ENCODE peak calls at places on chromosomes 5 and 9, in ten cellular contexts. A, K, Q, B, P, X, H, W, C and S are unnamed samples.

GRCh38 chr5:56711191-56711590 is 104.2 kb upstream of the MAP3K1 start:
- DNase-seq in B (no peak), X (peak), W (no peak), H (no peak), A (peak), P (no peak), K (no peak), C (no peak), Q (no peak), S (no peak)

GRCh38 chr5:97544279-97545077 is 361.4 kb upstream of the RIOK2 start:
- DNase-seq in X (no peak), K (no peak), A (no peak), W (no peak), P (no peak), B (no peak), Q (no peak), C (no peak), H (no peak), S (no peak)

GRCh38 chr5:178553517-178553916 is 36.7 kb downstream of the COL23A1 start:
- DNase-seq in C (no peak), X (no peak), W (no peak), B (no peak), K (no peak), H (no peak), A (no peak), P (no peak), Q (no peak), S (no peak)

GRCh38 chr5:25020454-25020853 is 375.7 kb upstream of the CDH10 start:
- DNase-seq in W (no peak), B (no peak), H (no peak), X (no peak), P (no peak), C (no peak), K (no peak), Q (no peak), A (no peak), S (no peak)

GRCh38 chr9:116870566-116870965 is 183.5 kb downstream of the TRIM32 start:
- DNase-seq in P (peak), K (no peak), Q (no peak), B (no peak), A (no peak), X (no peak), W (no peak), H (no peak), C (no peak), S (no peak)

GRCh38 chr5:149895416-149896345 is 48.9 kb downstream of the PDE6A start:
- DNase-seq in C (no peak), A (peak), Q (no peak), W (no peak), H (no peak), K (no peak), X (peak), B (no peak), P (no peak), S (no peak)

GRCh38 chr5:79200573-79201183 is 35.3 kb upstream of the JMY start:
- DNase-seq in P (peak), H (no peak), A (peak), X (peak), C (no peak), W (no peak), B (no peak), Q (no peak), K (no peak), S (no peak)

GRCh38 chr5:76816110-76816831 is 2.6 kb upstream of the F2RL1 start:
- DNase-seq in X (no peak), W (no peak), A (no peak), Q (no peak), K (no peak), H (no peak), C (no peak), B (no peak), P (no peak), S (no peak)

GRCh38 chr5:89686081-89686765 is 723.3 kb downstream of the CETN3 start:
- DNase-seq in X (peak), W (no peak), K (no peak), Q (no peak), C (no peak), B (no peak), H (no peak), A (no peak), P (no peak), S (no peak)

GRCh38 chr5:132437604-132438275 is 52.8 kb downstream of the IRF1 start:
- DNase-seq in P (no peak), C (peak), A (peak), X (peak), Q (peak), K (peak), H (peak), W (peak), B (peak), S (peak)

GRCh38 chr9:137194388-137194787 is 5.9 kb downstream of the SSNA1 start:
- DNase-seq in P (no peak), B (no peak), Q (no peak), K (no peak), C (no peak), W (no peak), X (no peak), H (no peak), A (no peak), S (no peak)

GRCh38 chr9:3960661-3961144 is 339.2 kb downstream of the GLIS3 start:
- DNase-seq in A (peak), B (no peak), C (no peak), W (no peak), X (no peak), Q (no peak), H (no peak), K (no peak), P (no peak), S (no peak)

GRCh38 chr9:34994429-34995287 is 5.1 kb downstream of the DNAJB5 start:
- DNase-seq in A (peak), H (no peak), W (no peak), K (no peak), C (no peak), P (peak), X (peak), B (no peak), Q (no peak), S (no peak)

GRCh38 chr9:109176386-109176785 is 9.3 kb upstream of the FRRS1L start:
- DNase-seq in K (no peak), W (no peak), C (no peak), H (no peak), A (no peak), B (no peak), X (no peak), Q (no peak), P (no peak), S (no peak)

GRCh38 chr9:133419005-133419404 is 1.2 kb upstream of the REXO4 start:
- DNase-seq in A (no peak), X (no peak), W (no peak), H (no peak), K (no peak), B (no peak), Q (no peak), P (no peak), C (no peak), S (no peak)

GRCh38 chr9:108087781-108088180 is 598.2 kb upstream of the KLF4 start:
- DNase-seq in H (peak), Q (no peak), X (no peak), B (no peak), W (no peak), A (no peak), K (no peak), P (no peak), C (no peak), S (no peak)

GRCh38 chr5:89277791-89278190 is 394.8 kb upstream of the MEF2C start:
- DNase-seq in X (peak), W (no peak), A (no peak), P (no peak), B (no peak), H (no peak), K (no peak), Q (no peak), C (no peak), S (no peak)

GRCh38 chr5:115179068-115179958 is 9.6 kb upstream of the TRIM36 start:
- DNase-seq in W (no peak), H (no peak), X (peak), C (no peak), B (no peak), K (no peak), A (no peak), Q (no peak), P (peak), S (no peak)

GRCh38 chr9:9003184-9003583 is 1203.6 kb upstream of the DMAC1 start:
- DNase-seq in B (no peak), A (peak), P (peak), X (peak), Q (no peak), W (no peak), C (no peak), K (no peak), H (no peak), S (no peak)

GRCh38 chr5:181161534-181162175 is 14.3 kb downstream of the OR2V2 start:
- DNase-seq in P (no peak), W (no peak), H (no peak), A (no peak), B (no peak), X (no peak), K (no peak), Q (no peak), C (no peak), S (no peak)

GRCh38 chr5:122478741-122479459 is 166.9 kb downstream of the SNCAIP start:
- DNase-seq in C (no peak), W (no peak), A (peak), P (peak), B (no peak), H (no peak), K (peak), X (peak), Q (no peak), S (no peak)

GRCh38 chr5:135993894-135994514 is 34.8 kb upstream of the TGFBI start:
- DNase-seq in Q (no peak), P (no peak), W (no peak), H (no peak), A (peak), B (no peak), X (peak), C (no peak), K (peak), S (no peak)

GRCh38 chr9:70291446-70291845 is 32.7 kb downstream of the SMC5 start:
- DNase-seq in H (no peak), W (no peak), P (no peak), C (no peak), X (no peak), A (peak), Q (no peak), K (no peak), B (no peak), S (no peak)

GRCh38 chr5:15286659-15287058 is 213.3 kb upstream of the FBXL7 start:
- DNase-seq in B (no peak), H (no peak), Q (no peak), K (no peak), P (no peak), W (no peak), C (no peak), A (no peak), X (no peak), S (no peak)

GRCh38 chr5:179716286-179716685 is 16.3 kb upstream of the MAML1 start:
- DNase-seq in X (no peak), B (no peak), W (no peak), C (no peak), K (no peak), P (no peak), Q (no peak), A (no peak), H (no peak), S (no peak)

GRCh38 chr5:128349044-128349629 is 188.9 kb downstream of the FBN2 start:
- DNase-seq in X (peak), Q (no peak), B (no peak), W (no peak), P (peak), K (no peak), A (peak), C (no peak), H (no peak), S (no peak)

GRCh38 chr9:34744295-34745221 is 34.6 kb upstream of the CCL21 start:
- DNase-seq in H (peak), B (no peak), A (peak), K (peak), X (peak), W (no peak), C (no peak), Q (no peak), P (peak), S (no peak)

GRCh38 chr5:153775923-153776322 is 262.8 kb downstream of the FAM114A2 start:
- DNase-seq in B (no peak), P (no peak), W (no peak), A (no peak), H (no peak), C (no peak), Q (no peak), X (no peak), K (no peak), S (no peak)

GRCh38 chr5:135031813-135032612 is 2.0 kb downstream of the PITX1 start:
- DNase-seq in B (no peak), C (no peak), W (no peak), H (no peak), P (no peak), X (peak), Q (no peak), A (peak), K (no peak), S (no peak)

GRCh38 chr9:131499254-131499653 is 3.5 kb upstream of the POMT1 start:
- DNase-seq in H (no peak), W (no peak), X (no peak), A (no peak), K (no peak), C (no peak), B (no peak), P (no peak), Q (no peak), S (no peak)

GRCh38 chr5:96852769-96853168 is 23.5 kb upstream of the ERAP2 start:
- DNase-seq in Q (no peak), W (no peak), H (no peak), P (no peak), X (no peak), C (no peak), A (peak), B (no peak), K (no peak), S (no peak)

GRCh38 chr5:156383510-156383909 is 56.5 kb downstream of the SGCD start:
- DNase-seq in H (no peak), B (no peak), W (no peak), A (peak), P (no peak), Q (no peak), C (no peak), X (peak), K (peak), S (no peak)

GRCh38 chr5:113140837-113141661 is 164.5 kb downstream of the DCP2 start:
- DNase-seq in K (peak), Q (no peak), H (peak), P (no peak), C (no peak), A (peak), X (peak), B (no peak), W (no peak), S (no peak)

GRCh38 chr5:138245717-138246116 is 28.7 kb downstream of the GFRA3 start:
- DNase-seq in B (no peak), P (no peak), K (no peak), H (no peak), X (no peak), Q (no peak), A (no peak), W (no peak), C (no peak), S (no peak)

GRCh38 chr9:6968271-6968670 is 210.5 kb downstream of the KDM4C start:
- DNase-seq in B (no peak), Q (no peak), A (peak), W (no peak), C (no peak), K (no peak), X (no peak), P (no peak), H (no peak), S (no peak)

GRCh38 chr9:30732060-30732459 is 1652.4 kb upstream of the ACO1 start:
- DNase-seq in B (no peak), A (no peak), Q (no peak), P (no peak), C (no peak), W (no peak), K (no peak), X (no peak), H (no peak), S (no peak)

GRCh38 chr9:1210954-1211353 is 160.8 kb downstream of the DMRT2 start:
- DNase-seq in H (no peak), A (no peak), C (no peak), B (no peak), X (no peak), P (no peak), K (no peak), Q (no peak), W (no peak), S (no peak)

GRCh38 chr9:107539427-107540154 is 50.0 kb upstream of the KLF4 start:
- DNase-seq in K (no peak), W (no peak), A (no peak), X (peak), H (peak), C (no peak), P (no peak), Q (no peak), B (no peak), S (no peak)

GRCh38 chr9:91758491-91758981 is 191.5 kb downstream of the ROR2 start:
- DNase-seq in Q (peak), K (no peak), W (no peak), X (peak), B (no peak), C (peak), A (peak), H (no peak), P (peak), S (no peak)

GRCh38 chr9:69582544-69583297 is 89.5 kb downstream of the APBA1 start:
- DNase-seq in C (no peak), P (peak), X (peak), A (no peak), W (no peak), Q (no peak), K (no peak), H (peak), B (no peak), S (no peak)